ENCODE peak calls at places on chromosome 22, in five cellular contexts. One of them, this sample, is unnamed.

GRCh38 chr22:31829505-31829904 is 75.7 kb downstream of the DEPDC5 start:
- DNase-seq in lung microvascular endothelial cell: peak; percentile 40
- DNase-seq in neuronal stem cell: no peak
- DNase-seq in activated CD4-positive, CD25-positive, alpha-beta regulatory T cell: no peak
- DNase-seq in fibroblast of mammary gland: peak; percentile 96
- DNase-seq in this sample: peak; percentile 97

GRCh38 chr22:17726561-17727243 is 47.6 kb downstream of the BID start:
- DNase-seq in lung microvascular endothelial cell: no peak
- DNase-seq in neuronal stem cell: no peak
- DNase-seq in activated CD4-positive, CD25-positive, alpha-beta regulatory T cell: no peak
- DNase-seq in fibroblast of mammary gland: no peak
- DNase-seq in this sample: peak; percentile 70

GRCh38 chr22:49230194-49230577 is 597.5 kb downstream of the BRD1 start:
- DNase-seq in lung microvascular endothelial cell: no peak
- DNase-seq in neuronal stem cell: peak; percentile 50
- DNase-seq in activated CD4-positive, CD25-positive, alpha-beta regulatory T cell: no peak
- DNase-seq in fibroblast of mammary gland: no peak
- DNase-seq in this sample: no peak

GRCh38 chr22:35353318-35353717 is 27.6 kb upstream of the HMOX1 start:
- DNase-seq in lung microvascular endothelial cell: no peak
- DNase-seq in neuronal stem cell: no peak
- DNase-seq in activated CD4-positive, CD25-positive, alpha-beta regulatory T cell: no peak
- DNase-seq in fibroblast of mammary gland: no peak
- DNase-seq in this sample: no peak

GRCh38 chr22:24089951-24090350 is 78.8 kb downstream of the CABIN1 start:
- DNase-seq in lung microvascular endothelial cell: no peak
- DNase-seq in neuronal stem cell: no peak
- DNase-seq in activated CD4-positive, CD25-positive, alpha-beta regulatory T cell: no peak
- DNase-seq in fibroblast of mammary gland: no peak
- DNase-seq in this sample: no peak

GRCh38 chr22:36644333-36644757 is 59.2 kb downstream of the CACNG2 start:
- DNase-seq in lung microvascular endothelial cell: peak; percentile 82
- DNase-seq in neuronal stem cell: peak; percentile 82
- DNase-seq in activated CD4-positive, CD25-positive, alpha-beta regulatory T cell: no peak
- DNase-seq in fibroblast of mammary gland: peak; percentile 95
- DNase-seq in this sample: peak; percentile 92

GRCh38 chr22:48536691-48537591 is 1290.7 kb downstream of the BRD1 start:
- DNase-seq in lung microvascular endothelial cell: no peak
- DNase-seq in neuronal stem cell: no peak
- DNase-seq in activated CD4-positive, CD25-positive, alpha-beta regulatory T cell: no peak
- DNase-seq in fibroblast of mammary gland: no peak
- DNase-seq in this sample: no peak

GRCh38 chr22:27662359-27663030 is 139.1 kb downstream of the MN1 start:
- DNase-seq in lung microvascular endothelial cell: peak; percentile 73
- DNase-seq in neuronal stem cell: no peak
- DNase-seq in activated CD4-positive, CD25-positive, alpha-beta regulatory T cell: no peak
- DNase-seq in fibroblast of mammary gland: no peak
- DNase-seq in this sample: peak; percentile 32

GRCh38 chr22:35432226-35432905 is 32.4 kb downstream of the MCM5 start:
- DNase-seq in lung microvascular endothelial cell: no peak
- DNase-seq in neuronal stem cell: no peak
- DNase-seq in activated CD4-positive, CD25-positive, alpha-beta regulatory T cell: no peak
- DNase-seq in fibroblast of mammary gland: no peak
- DNase-seq in this sample: no peak

GRCh38 chr22:22245935-22246525 is 1.4 kb downstream of the VPREB1 start:
- DNase-seq in lung microvascular endothelial cell: no peak
- DNase-seq in neuronal stem cell: no peak
- DNase-seq in activated CD4-positive, CD25-positive, alpha-beta regulatory T cell: no peak
- DNase-seq in fibroblast of mammary gland: no peak
- DNase-seq in this sample: peak; percentile 95

GRCh38 chr22:50209893-50210292 is 9.1 kb downstream of the SELENOO start:
- DNase-seq in lung microvascular endothelial cell: peak; percentile 76
- DNase-seq in neuronal stem cell: no peak
- DNase-seq in activated CD4-positive, CD25-positive, alpha-beta regulatory T cell: peak; percentile 46
- DNase-seq in fibroblast of mammary gland: peak; percentile 68
- DNase-seq in this sample: peak; percentile 64

GRCh38 chr22:19496324-19496630 is 16.6 kb downstream of the CDC45 start:
- DNase-seq in lung microvascular endothelial cell: no peak
- DNase-seq in neuronal stem cell: no peak
- DNase-seq in activated CD4-positive, CD25-positive, alpha-beta regulatory T cell: no peak
- DNase-seq in fibroblast of mammary gland: no peak
- DNase-seq in this sample: no peak

GRCh38 chr22:16845465-16845864 is 20.3 kb upstream of the XKR3 start:
- DNase-seq in lung microvascular endothelial cell: no peak
- DNase-seq in neuronal stem cell: no peak
- DNase-seq in activated CD4-positive, CD25-positive, alpha-beta regulatory T cell: no peak
- DNase-seq in fibroblast of mammary gland: no peak
- DNase-seq in this sample: no peak